ENCODE peak calls at places on chromosomes 1 and 21, in ten cellular contexts. C is left ventricle myocardium inferior, V is astrocyte, Z is epithelial cell of esophagus, O is bronchial epithelial cell, F is tibial artery, R is mucosa of descending colon, U is body of pancreas, G is transverse colon, W is heart left ventricle. P is an unnamed sample.

GRCh38 chr21:36699546-36700294 is 805 bp downstream of the SIM2 start:
- DNase-seq in C (no peak), V (no peak), Z (no peak), O (no peak), F (no peak), R (no peak), U (no peak), G (no peak), W (no peak), P (no peak)

GRCh38 chr1:27141266-27142003 is 13.5 kb downstream of the SLC9A1 start:
- DNase-seq in C (no peak), V (no peak), Z (peak; percentile 67), O (peak; percentile 55), F (no peak), R (peak; percentile 80), U (peak; percentile 59), G (peak; percentile 68), W (no peak), P (no peak)

GRCh38 chr21:42653492-42654061 is at the start of gene PDE9A:
- DNase-seq in C (no peak), V (no peak), Z (no peak), O (no peak), F (no peak), R (peak; percentile 66), U (peak; percentile 52), G (peak; percentile 55), W (peak; percentile 38), P (no peak)

GRCh38 chr1:20634065-20634593 is 871 bp downstream of the PINK1 start:
- DNase-seq in C (no peak), V (no peak), Z (no peak), O (peak; percentile 24), F (no peak), R (peak; percentile 21), U (no peak), G (no peak), W (no peak), P (no peak)

GRCh38 chr1:204350857-204351573 is 8.7 kb downstream of the PLEKHA6 start:
- DNase-seq in C (peak; percentile 81), V (peak; percentile 64), Z (no peak), O (no peak), F (peak; percentile 88), R (peak; percentile 76), U (peak; percentile 70), G (peak; percentile 72), W (peak; percentile 64), P (no peak)

GRCh38 chr1:41272601-41273000 is 30.5 kb upstream of the SCMH1 start:
- DNase-seq in C (no peak), V (no peak), Z (no peak), O (no peak), F (no peak), R (no peak), U (no peak), G (no peak), W (no peak), P (no peak)

GRCh38 chr1:49351744-49352143 is 575.1 kb upstream of the BEND5 start:
- DNase-seq in C (no peak), V (peak; percentile 63), Z (peak; percentile 30), O (peak; percentile 55), F (no peak), R (no peak), U (no peak), G (no peak), W (no peak), P (no peak)

GRCh38 chr1:111737216-111738132 is 1.7 kb downstream of the INKA2 start:
- DNase-seq in C (no peak), V (no peak), Z (no peak), O (no peak), F (no peak), R (no peak), U (no peak), G (no peak), W (peak; percentile 3), P (no peak)

GRCh38 chr1:50873458-50874187 is 86.4 kb downstream of the FAF1 start:
- DNase-seq in C (peak; percentile 26), V (peak; percentile 61), Z (peak; percentile 77), O (peak; percentile 67), F (no peak), R (peak; percentile 91), U (peak; percentile 78), G (peak; percentile 80), W (peak; percentile 22), P (peak; percentile 83)

GRCh38 chr1:186605762-186606350 is 74.4 kb downstream of the PTGS2 start:
- DNase-seq in C (no peak), V (peak; percentile 26), Z (peak; percentile 77), O (peak; percentile 63), F (no peak), R (peak; percentile 54), U (peak; percentile 27), G (peak; percentile 30), W (peak; percentile 20), P (peak; percentile 27)

GRCh38 chr1:91779603-91780021 is 106.3 kb downstream of the TGFBR3 start:
- DNase-seq in C (no peak), V (no peak), Z (no peak), O (no peak), F (no peak), R (no peak), U (peak; percentile 66), G (no peak), W (no peak), P (no peak)

GRCh38 chr21:18443085-18443484 is 39.5 kb upstream of the TMPRSS15 start:
- DNase-seq in C (no peak), V (no peak), Z (no peak), O (no peak), F (no peak), R (no peak), U (no peak), G (no peak), W (no peak), P (no peak)

GRCh38 chr1:151841141-151841540 is 1.5 kb upstream of the C2CD4D start:
- DNase-seq in C (no peak), V (peak; percentile 83), Z (peak; percentile 43), O (peak; percentile 62), F (no peak), R (no peak), U (no peak), G (no peak), W (no peak), P (no peak)

GRCh38 chr1:218369688-218370511 is 24.8 kb downstream of the TGFB2 start:
- DNase-seq in C (no peak), V (peak; percentile 89), Z (peak; percentile 43), O (peak; percentile 70), F (no peak), R (no peak), U (no peak), G (no peak), W (no peak), P (no peak)

GRCh38 chr1:15007368-15007767 is 146.2 kb upstream of the TMEM51 start:
- DNase-seq in C (no peak), V (no peak), Z (no peak), O (no peak), F (no peak), R (no peak), U (no peak), G (no peak), W (no peak), P (no peak)

GRCh38 chr1:156089704-156090103 is 7.4 kb upstream of the MEX3A start:
- DNase-seq in C (no peak), V (no peak), Z (no peak), O (no peak), F (no peak), R (no peak), U (no peak), G (no peak), W (no peak), P (no peak)

GRCh38 chr1:64163972-64164371 is 39.5 kb upstream of the UBE2U start:
- DNase-seq in C (no peak), V (peak; percentile 46), Z (peak; percentile 38), O (peak; percentile 33), F (no peak), R (peak; percentile 5), U (no peak), G (no peak), W (no peak), P (no peak)
- TF ChIP-seq CTCF in C (peak; percentile 48), V (peak; percentile 49), Z (peak; percentile 58), O (peak; percentile 44), F (peak; percentile 42), R (no peak), U (peak; percentile 27), G (no peak), W (peak; percentile 39), P (peak; percentile 4)

GRCh38 chr1:32871364-32872188 is 864 bp upstream of the FNDC5 start:
- DNase-seq in C (no peak), V (no peak), Z (no peak), O (no peak), F (peak; percentile 63), R (no peak), U (no peak), G (no peak), W (no peak), P (no peak)
- H3K4me3 ChIP-seq in C (peak overlapping the region; percentile 70), V (peak overlapping the region; percentile 55), Z (no peak overlapping the region), O (no peak overlapping the region), F (peak overlapping the region; percentile 59), R (no peak overlapping the region), U (no peak overlapping the region), G (no peak overlapping the region), W (peak overlapping the region; percentile 62), P (no peak overlapping the region)

GRCh38 chr1:28580706-28581530 is 11.1 kb upstream of the RAB42 start:
- DNase-seq in C (no peak), V (peak; percentile 29), Z (peak; percentile 51), O (peak; percentile 51), F (peak; percentile 67), R (peak; percentile 67), U (peak; percentile 46), G (peak; percentile 68), W (no peak), P (no peak)
- TF ChIP-seq CTCF in C (no peak), V (no peak), Z (peak; percentile 7), O (peak; percentile 21), F (no peak), R (no peak), U (no peak), G (no peak), W (no peak), P (peak; percentile 44)

GRCh38 chr1:169708633-169709032 is 2.8 kb downstream of the SELL start:
- DNase-seq in C (no peak), V (no peak), Z (no peak), O (no peak), F (no peak), R (no peak), U (no peak), G (no peak), W (no peak), P (no peak)

GRCh38 chr1:169707917-169708604 is 3.4 kb downstream of the SELL start:
- DNase-seq in C (no peak), V (no peak), Z (no peak), O (no peak), F (no peak), R (no peak), U (no peak), G (no peak), W (no peak), P (no peak)

GRCh38 chr1:169712309-169712631 is 850 bp upstream of the SELL start:
- DNase-seq in C (no peak), V (no peak), Z (no peak), O (no peak), F (no peak), R (no peak), U (no peak), G (no peak), W (no peak), P (no peak)

GRCh38 chr1:169711469-169712308 is at the start of gene SELL:
- DNase-seq in C (peak; percentile 18), V (peak; percentile 42), Z (peak; percentile 79), O (peak; percentile 68), F (no peak), R (peak; percentile 82), U (peak; percentile 73), G (peak; percentile 72), W (peak; percentile 59), P (peak; percentile 80)
- H3K4me3 ChIP-seq in C (peak within 1 kb of the TSS; percentile 45), V (no peak within 1 kb of the TSS), Z (peak within 1 kb of the TSS; percentile 21), O (no peak within 1 kb of the TSS), F (peak within 1 kb of the TSS; percentile 27), R (no peak within 1 kb of the TSS), U (no peak within 1 kb of the TSS), G (no peak within 1 kb of the TSS), W (peak within 1 kb of the TSS; percentile 52), P (peak within 1 kb of the TSS; percentile 44)